ENCODE peak calls at places on chromosomes 6 and 20, in four cellular contexts. T, P, U and L are unnamed samples.

GRCh38 chr6:167984144-167984719 is 13.2 kb upstream of the KIF25 start:
- DNase-seq in T (no peak), P (no peak), U (no peak), L (no peak)

GRCh38 chr20:58374027-58374850 is 14.8 kb upstream of the VAPB start:
- DNase-seq in T (no peak), P (no peak), U (no peak), L (no peak)

GRCh38 chr20:20199338-20200160 is 147.2 kb downstream of the CFAP61 start:
- DNase-seq in T (no peak), P (peak), U (no peak), L (no peak)

GRCh38 chr6:156731436-156731835 is 45.7 kb upstream of the ARID1B start:
- DNase-seq in T (no peak), P (peak), U (no peak), L (no peak)

GRCh38 chr20:62949887-62950286 is 2.6 kb upstream of the SLC17A9 start:
- DNase-seq in T (no peak), P (no peak), U (no peak), L (no peak)

GRCh38 chr20:59670786-59671492 is 66.6 kb downstream of the PHACTR3 start:
- DNase-seq in T (no peak), P (no peak), U (no peak), L (no peak)

GRCh38 chr6:21587925-21588811 is 5.4 kb upstream of the SOX4 start:
- DNase-seq in T (peak), P (peak), U (peak), L (peak)

GRCh38 chr6:148466158-148466557 is 123.5 kb downstream of the SASH1 start:
- DNase-seq in T (no peak), P (no peak), U (no peak), L (no peak)

GRCh38 chr6:47303861-47304260 is 5.8 kb downstream of the TNFRSF21 start:
- DNase-seq in T (no peak), P (peak), U (no peak), L (no peak)

GRCh38 chr6:168138436-168138835 is 59.4 kb upstream of the FRMD1 start:
- DNase-seq in T (no peak), P (no peak), U (no peak), L (no peak)

GRCh38 chr20:63750807-63751470 is 11.4 kb downstream of the SLC2A4RG start:
- DNase-seq in T (peak), P (no peak), U (peak), L (peak)

GRCh38 chr6:124993327-124993726 is 31.1 kb downstream of the RNF217 start:
- DNase-seq in T (no peak), P (no peak), U (no peak), L (no peak)

GRCh38 chr6:22313796-22314195 is 17.0 kb upstream of the PRL start:
- DNase-seq in T (no peak), P (no peak), U (no peak), L (no peak)

GRCh38 chr20:5919634-5920544 is 30.4 kb downstream of the TRMT6 start:
- DNase-seq in T (no peak), P (no peak), U (no peak), L (no peak)

GRCh38 chr6:129346964-129347363 is 363.0 kb downstream of the ARHGAP18 start:
- DNase-seq in T (no peak), P (no peak), U (no peak), L (no peak)

GRCh38 chr20:50230871-50231270 is 40.2 kb downstream of the CEBPB start:
- DNase-seq in T (no peak), P (no peak), U (no peak), L (no peak)

GRCh38 chr6:113082691-113083090 is 735.6 kb downstream of the RFPL4B start:
- DNase-seq in T (no peak), P (no peak), U (no peak), L (no peak)

GRCh38 chr20:52425253-52425652 is 233.7 kb upstream of the ZFP64 start:
- DNase-seq in T (no peak), P (no peak), U (no peak), L (no peak)

GRCh38 chr20:53080412-53080962 is 108.3 kb downstream of the TSHZ2 start:
- DNase-seq in T (no peak), P (no peak), U (no peak), L (no peak)

GRCh38 chr20:53643031-53643832 is 49.6 kb upstream of the ZNF217 start:
- DNase-seq in T (peak), P (no peak), U (peak), L (peak)

GRCh38 chr6:7566617-7567173 is 23.3 kb upstream of the SNRNP48 start:
- DNase-seq in T (no peak), P (no peak), U (no peak), L (no peak)

GRCh38 chr20:10651227-10651990 is 22.4 kb downstream of the JAG1 start:
- DNase-seq in T (no peak), P (no peak), U (no peak), L (no peak)

GRCh38 chr20:38843346-38843745 is 37.8 kb downstream of the PPP1R16B start:
- DNase-seq in T (no peak), P (no peak), U (no peak), L (no peak)

GRCh38 chr6:65110031-65110430 is 597.0 kb downstream of the EYS start:
- DNase-seq in T (no peak), P (no peak), U (no peak), L (no peak)

GRCh38 chr6:43878823-43879495 is 108.9 kb downstream of the VEGFA start:
- DNase-seq in T (no peak), P (peak), U (no peak), L (peak)